ENCODE peak calls at places on chromosomes 4 and X, in seven cellular contexts. One of them, this sample, is unnamed. For H3K4me1, the result is how much of the 10 kb centered on the place peaks cover.

GRCh38 chr4:147808447-147808846 is 76.6 kb downstream of the ARHGAP10 start:
- DNase-seq in mammary epithelial cell: no peak
- DNase-seq in heart left ventricle: no peak
- DNase-seq in GM23248: peak
- DNase-seq in lung: no peak
- DNase-seq in GM12878: no peak
- DNase-seq in CD4-positive, CD25-positive, alpha-beta regulatory T cell: no peak
- DNase-seq in this sample: no peak

GRCh38 chr4:172986114-172986513 is 182.5 kb upstream of the GALNT7 start:
- DNase-seq in mammary epithelial cell: peak
- DNase-seq in heart left ventricle: no peak
- DNase-seq in GM23248: no peak
- DNase-seq in lung: no peak
- DNase-seq in GM12878: peak
- DNase-seq in CD4-positive, CD25-positive, alpha-beta regulatory T cell: no peak
- DNase-seq in this sample: no peak

GRCh38 chr4:8156617-8157016 is 2.0 kb downstream of the ABLIM2 start:
- DNase-seq in mammary epithelial cell: no peak
- DNase-seq in heart left ventricle: no peak
- DNase-seq in GM23248: no peak
- DNase-seq in lung: no peak
- DNase-seq in GM12878: no peak
- DNase-seq in CD4-positive, CD25-positive, alpha-beta regulatory T cell: no peak
- DNase-seq in this sample: no peak

GRCh38 chr4:3661989-3662388 is 104.2 kb upstream of the ADRA2C start:
- DNase-seq in mammary epithelial cell: no peak
- DNase-seq in heart left ventricle: no peak
- DNase-seq in GM23248: no peak
- DNase-seq in lung: no peak
- DNase-seq in GM12878: no peak
- DNase-seq in CD4-positive, CD25-positive, alpha-beta regulatory T cell: no peak
- DNase-seq in this sample: no peak

GRCh38 chrX:46333550-46333949 is 211.7 kb downstream of the ZNF674 start:
- DNase-seq in mammary epithelial cell: peak
- DNase-seq in heart left ventricle: no peak
- DNase-seq in GM23248: no peak
- DNase-seq in lung: no peak
- DNase-seq in GM12878: no peak
- DNase-seq in CD4-positive, CD25-positive, alpha-beta regulatory T cell: no peak
- DNase-seq in this sample: no peak

GRCh38 chrX:9765072-9765736 is 443 bp downstream of the GPR143 start:
- DNase-seq in mammary epithelial cell: no peak
- DNase-seq in heart left ventricle: no peak
- DNase-seq in GM23248: no peak
- DNase-seq in lung: no peak
- DNase-seq in GM12878: no peak
- DNase-seq in CD4-positive, CD25-positive, alpha-beta regulatory T cell: no peak
- DNase-seq in this sample: no peak

GRCh38 chr4:153987291-153987690 is 198.4 kb upstream of the SFRP2 start:
- DNase-seq in mammary epithelial cell: peak
- DNase-seq in heart left ventricle: no peak
- DNase-seq in GM23248: peak
- DNase-seq in lung: no peak
- DNase-seq in GM12878: no peak
- DNase-seq in CD4-positive, CD25-positive, alpha-beta regulatory T cell: no peak
- DNase-seq in this sample: no peak

GRCh38 chrX:155070663-155070974 is 317 bp downstream of the CMC4 start:
- DNase-seq in mammary epithelial cell: no peak
- DNase-seq in heart left ventricle: peak
- DNase-seq in GM23248: no peak
- DNase-seq in lung: no peak
- DNase-seq in GM12878: no peak
- DNase-seq in CD4-positive, CD25-positive, alpha-beta regulatory T cell: no peak
- DNase-seq in this sample: no peak

GRCh38 chr4:182107931-182108330 is 135.3 kb upstream of the TENM3 start:
- DNase-seq in mammary epithelial cell: no peak
- DNase-seq in heart left ventricle: no peak
- DNase-seq in GM23248: no peak
- DNase-seq in lung: no peak
- DNase-seq in GM12878: no peak
- DNase-seq in CD4-positive, CD25-positive, alpha-beta regulatory T cell: no peak
- DNase-seq in this sample: no peak

GRCh38 chr4:113773014-113773413 is 11.5 kb upstream of the CAMK2D start:
- DNase-seq in mammary epithelial cell: no peak
- DNase-seq in heart left ventricle: no peak
- DNase-seq in GM23248: no peak
- DNase-seq in lung: no peak
- DNase-seq in GM12878: no peak
- DNase-seq in CD4-positive, CD25-positive, alpha-beta regulatory T cell: no peak
- DNase-seq in this sample: no peak

GRCh38 chr4:6891436-6892170 is 18.0 kb upstream of the TBC1D14 start:
- DNase-seq in mammary epithelial cell: no peak
- DNase-seq in heart left ventricle: no peak
- DNase-seq in GM23248: peak
- DNase-seq in lung: no peak
- DNase-seq in GM12878: no peak
- DNase-seq in CD4-positive, CD25-positive, alpha-beta regulatory T cell: peak
- DNase-seq in this sample: no peak

GRCh38 chrX:93637591-93637990 is 35.8 kb downstream of the NAP1L3 start:
- DNase-seq in mammary epithelial cell: no peak
- DNase-seq in heart left ventricle: no peak
- DNase-seq in GM23248: no peak
- DNase-seq in lung: no peak
- DNase-seq in GM12878: no peak
- DNase-seq in CD4-positive, CD25-positive, alpha-beta regulatory T cell: no peak
- DNase-seq in this sample: no peak

GRCh38 chr4:184668511-184669114 is 19.1 kb downstream of the PRIMPOL start:
- DNase-seq in mammary epithelial cell: no peak
- DNase-seq in heart left ventricle: no peak
- DNase-seq in GM23248: no peak
- DNase-seq in lung: no peak
- DNase-seq in GM12878: no peak
- DNase-seq in CD4-positive, CD25-positive, alpha-beta regulatory T cell: peak
- DNase-seq in this sample: peak

GRCh38 chrX:130086414-130087207 is 23.7 kb downstream of the ELF4 start:
- DNase-seq in mammary epithelial cell: no peak
- DNase-seq in heart left ventricle: no peak
- DNase-seq in GM23248: no peak
- DNase-seq in lung: no peak
- DNase-seq in GM12878: no peak
- DNase-seq in CD4-positive, CD25-positive, alpha-beta regulatory T cell: peak
- DNase-seq in this sample: peak

GRCh38 chrX:40852573-40852972 is 117.2 kb upstream of the MED14 start:
- DNase-seq in mammary epithelial cell: no peak
- DNase-seq in heart left ventricle: no peak
- DNase-seq in GM23248: no peak
- DNase-seq in lung: no peak
- DNase-seq in GM12878: no peak
- DNase-seq in CD4-positive, CD25-positive, alpha-beta regulatory T cell: no peak
- DNase-seq in this sample: no peak

DNA sequence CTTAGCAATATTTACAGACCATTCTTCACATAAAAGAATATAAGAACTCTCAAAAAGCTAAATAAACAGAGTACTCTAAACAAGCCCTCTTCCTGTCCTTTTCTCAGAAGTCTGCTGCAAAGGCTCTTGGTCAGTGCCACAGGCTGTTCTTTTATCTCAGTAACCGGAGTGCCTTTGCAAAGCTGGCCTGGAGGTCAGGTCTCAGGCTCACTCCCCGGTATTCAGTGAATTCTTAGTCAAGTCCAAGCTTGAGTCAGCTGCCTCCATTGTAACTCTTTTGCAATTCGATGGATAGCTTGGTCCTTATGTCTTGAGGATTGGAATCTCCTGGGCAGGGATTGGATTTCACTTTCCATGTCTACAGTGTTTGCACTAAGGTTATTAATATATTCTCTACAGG is 9.9 kb upstream of the HS6ST2 start:
- DNase-seq in mammary epithelial cell: no peak
- DNase-seq in heart left ventricle: no peak
- DNase-seq in GM23248: no peak
- DNase-seq in lung: no peak
- DNase-seq in GM12878: no peak
- DNase-seq in CD4-positive, CD25-positive, alpha-beta regulatory T cell: no peak
- DNase-seq in this sample: no peak
- H3K4me1 ChIP-seq in mammary epithelial cell: under half
- H3K4me1 ChIP-seq in heart left ventricle: under half
- H3K4me1 ChIP-seq in GM23248: under half
- H3K4me1 ChIP-seq in lung: under half
- H3K4me1 ChIP-seq in GM12878: under half
- H3K4me1 ChIP-seq in CD4-positive, CD25-positive, alpha-beta regulatory T cell: under half
- H3K4me1 ChIP-seq in this sample: under half

GRCh38 chrX:81354954-81355353 is 153.1 kb downstream of the SH3BGRL start:
- DNase-seq in mammary epithelial cell: no peak
- DNase-seq in heart left ventricle: no peak
- DNase-seq in GM23248: no peak
- DNase-seq in lung: no peak
- DNase-seq in GM12878: no peak
- DNase-seq in CD4-positive, CD25-positive, alpha-beta regulatory T cell: no peak
- DNase-seq in this sample: no peak
- H3K4me1 ChIP-seq in mammary epithelial cell: under half
- H3K4me1 ChIP-seq in heart left ventricle: under half
- H3K4me1 ChIP-seq in GM23248: under half
- H3K4me1 ChIP-seq in lung: under half
- H3K4me1 ChIP-seq in GM12878: under half
- H3K4me1 ChIP-seq in CD4-positive, CD25-positive, alpha-beta regulatory T cell: under half
- H3K4me1 ChIP-seq in this sample: under half

GRCh38 chr4:73409012-73409862 is 5.2 kb downstream of the ALB start:
- DNase-seq in mammary epithelial cell: no peak
- DNase-seq in heart left ventricle: no peak
- DNase-seq in GM23248: no peak
- DNase-seq in lung: no peak
- DNase-seq in GM12878: no peak
- DNase-seq in CD4-positive, CD25-positive, alpha-beta regulatory T cell: no peak
- DNase-seq in this sample: no peak

GRCh38 chr4:73410916-73411730 is 7.0 kb downstream of the ALB start:
- DNase-seq in mammary epithelial cell: no peak
- DNase-seq in heart left ventricle: no peak
- DNase-seq in GM23248: no peak
- DNase-seq in lung: no peak
- DNase-seq in GM12878: no peak
- DNase-seq in CD4-positive, CD25-positive, alpha-beta regulatory T cell: no peak
- DNase-seq in this sample: no peak

GRCh38 chr4:73409978-73410588 is 6.0 kb downstream of the ALB start:
- DNase-seq in mammary epithelial cell: no peak
- DNase-seq in heart left ventricle: no peak
- DNase-seq in GM23248: no peak
- DNase-seq in lung: no peak
- DNase-seq in GM12878: no peak
- DNase-seq in CD4-positive, CD25-positive, alpha-beta regulatory T cell: no peak
- DNase-seq in this sample: no peak

GRCh38 chr4:73413294-73413755 is 9.2 kb downstream of the ALB start:
- DNase-seq in mammary epithelial cell: no peak
- DNase-seq in heart left ventricle: no peak
- DNase-seq in GM23248: no peak
- DNase-seq in lung: no peak
- DNase-seq in GM12878: no peak
- DNase-seq in CD4-positive, CD25-positive, alpha-beta regulatory T cell: no peak
- DNase-seq in this sample: no peak

GRCh38 chr4:73411731-73412414 is 7.8 kb downstream of the ALB start:
- DNase-seq in mammary epithelial cell: no peak
- DNase-seq in heart left ventricle: no peak
- DNase-seq in GM23248: no peak
- DNase-seq in lung: no peak
- DNase-seq in GM12878: no peak
- DNase-seq in CD4-positive, CD25-positive, alpha-beta regulatory T cell: no peak
- DNase-seq in this sample: no peak
- H3K4me1 ChIP-seq in mammary epithelial cell: under half
- H3K4me1 ChIP-seq in heart left ventricle: under half
- H3K4me1 ChIP-seq in GM23248: under half
- H3K4me1 ChIP-seq in lung: under half
- H3K4me1 ChIP-seq in GM12878: under half
- H3K4me1 ChIP-seq in CD4-positive, CD25-positive, alpha-beta regulatory T cell: under half
- H3K4me1 ChIP-seq in this sample: under half

DNA sequence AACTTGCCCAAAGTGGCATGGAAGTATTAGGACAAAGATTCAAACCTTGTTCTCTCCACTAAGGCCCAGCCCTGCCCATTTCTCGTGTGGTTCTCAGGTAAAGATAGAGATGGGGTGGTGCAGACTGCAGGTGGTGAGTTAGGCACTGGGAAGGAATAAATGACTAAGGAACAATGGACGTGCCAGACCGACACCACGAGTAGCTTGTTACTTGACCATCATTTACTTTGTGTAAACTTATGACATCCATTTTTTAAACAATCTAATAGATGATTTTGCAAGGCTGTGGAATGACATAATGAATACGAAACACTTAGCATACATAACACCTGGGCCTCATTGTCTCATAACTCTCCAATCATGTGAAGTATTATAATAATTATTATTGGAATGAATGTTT is 137.3 kb upstream of the CPEB2 start:
- DNase-seq in mammary epithelial cell: no peak
- DNase-seq in heart left ventricle: no peak
- DNase-seq in GM23248: no peak
- DNase-seq in lung: no peak
- DNase-seq in GM12878: no peak
- DNase-seq in CD4-positive, CD25-positive, alpha-beta regulatory T cell: no peak
- DNase-seq in this sample: no peak
- H3K4me1 ChIP-seq in mammary epithelial cell: under half
- H3K4me1 ChIP-seq in heart left ventricle: under half
- H3K4me1 ChIP-seq in GM23248: under half
- H3K4me1 ChIP-seq in lung: under half
- H3K4me1 ChIP-seq in GM12878: under half
- H3K4me1 ChIP-seq in CD4-positive, CD25-positive, alpha-beta regulatory T cell: under half
- H3K4me1 ChIP-seq in this sample: under half

DNA sequence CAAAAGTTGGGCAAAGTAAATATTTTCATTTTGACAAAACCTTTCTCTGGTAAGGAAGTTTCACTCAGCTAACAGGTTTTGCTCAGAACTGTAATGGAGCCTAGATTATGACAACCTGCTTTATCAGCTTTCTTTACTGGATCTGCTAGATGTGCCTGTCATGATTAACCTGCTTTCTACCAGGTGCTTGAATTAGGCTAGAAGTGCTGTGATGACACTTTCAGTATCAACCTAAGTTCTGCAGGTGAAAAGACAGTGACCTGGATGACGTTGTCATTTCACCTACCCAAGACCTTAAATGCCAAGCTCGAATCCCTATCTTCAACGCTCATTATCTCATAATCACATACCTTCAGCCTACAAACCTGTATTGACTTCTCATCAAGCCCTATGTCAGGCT is 1.5 kb upstream of the FAAH2 start:
- DNase-seq in mammary epithelial cell: no peak
- DNase-seq in heart left ventricle: no peak
- DNase-seq in GM23248: no peak
- DNase-seq in lung: no peak
- DNase-seq in GM12878: no peak
- DNase-seq in CD4-positive, CD25-positive, alpha-beta regulatory T cell: no peak
- DNase-seq in this sample: no peak
- H3K4me1 ChIP-seq in mammary epithelial cell: under half
- H3K4me1 ChIP-seq in heart left ventricle: under half
- H3K4me1 ChIP-seq in GM23248: under half
- H3K4me1 ChIP-seq in lung: under half
- H3K4me1 ChIP-seq in GM12878: under half
- H3K4me1 ChIP-seq in CD4-positive, CD25-positive, alpha-beta regulatory T cell: under half
- H3K4me1 ChIP-seq in this sample: under half

DNA sequence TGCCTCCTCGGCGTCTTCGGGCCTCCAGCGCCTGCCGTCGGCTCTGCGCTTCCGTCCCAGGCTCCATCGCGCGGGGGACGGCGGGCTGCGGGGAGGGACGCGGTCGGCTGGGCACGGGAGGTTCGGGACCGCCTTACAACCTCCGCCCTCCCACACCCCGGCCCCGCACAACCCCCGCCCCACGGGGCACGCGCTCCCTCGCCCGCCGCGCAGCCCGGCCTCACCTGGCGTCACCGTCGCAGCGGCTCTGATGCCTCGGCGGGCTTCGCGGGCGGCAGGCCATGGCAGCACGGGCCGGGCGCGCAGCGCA is 258 bp downstream of the SLBP start:
- DNase-seq in mammary epithelial cell: no peak
- DNase-seq in heart left ventricle: no peak
- DNase-seq in GM23248: peak
- DNase-seq in lung: no peak
- DNase-seq in GM12878: no peak
- DNase-seq in CD4-positive, CD25-positive, alpha-beta regulatory T cell: peak
- DNase-seq in this sample: peak
- H3K4me1 ChIP-seq in mammary epithelial cell: under half
- H3K4me1 ChIP-seq in heart left ventricle: under half
- H3K4me1 ChIP-seq in GM23248: under half
- H3K4me1 ChIP-seq in lung: under half
- H3K4me1 ChIP-seq in GM12878: under half
- H3K4me1 ChIP-seq in CD4-positive, CD25-positive, alpha-beta regulatory T cell: half or more
- H3K4me1 ChIP-seq in this sample: half or more